ENCODE peak calls at places on chromosome 10, in seven cellular contexts. F is fibroblast of pulmonary artery, K is heart left ventricle, S is neuronal stem cell, U is hypothalamus, J is OCI-LY7, N is fibroblast of the aortic adventitia. A is an unnamed sample.
A peak's percentile ranks its signal among the peaks of the same experiment; 100 is the strongest.

GRCh38 chr10:64175271-64175962 is 654.2 kb downstream of the REEP3 start:
- DNase-seq in U (no peak), J (no peak), K (no peak), S (no peak), N (no peak), F (no peak), A (no peak)

GRCh38 chr10:132066186-132066585 is 440 bp downstream of the JAKMIP3 start:
- DNase-seq in N (no peak), F (peak; percentile 13), S (no peak), K (no peak), J (no peak), U (no peak), A (no peak)

GRCh38 chr10:119120413-119120867 is 16.5 kb downstream of the DENND10 start:
- DNase-seq in F (no peak), S (no peak), K (no peak), U (no peak), J (peak; percentile 55), N (no peak), A (peak; percentile 47)

GRCh38 chr10:122939819-122940543 is 14.0 kb downstream of the C10orf88 start:
- DNase-seq in U (no peak), N (peak; percentile 86), F (peak; percentile 79), K (no peak), J (no peak), S (no peak), A (no peak)

GRCh38 chr10:120735773-120736371 is 115.3 kb upstream of the WDR11 start:
- DNase-seq in K (no peak), S (no peak), F (peak; percentile 44), J (peak; percentile 29), U (no peak), N (peak; percentile 51), A (no peak)

GRCh38 chr10:132371641-132372081 is 25.3 kb upstream of the PWWP2B start:
- DNase-seq in S (no peak), U (no peak), J (peak; percentile 28), N (no peak), F (no peak), K (peak; percentile 7), A (no peak)

GRCh38 chr10:89391882-89392756 is at the start of gene IFIT1:
- DNase-seq in J (no peak), S (no peak), K (peak; percentile 42), U (peak; percentile 25), F (peak; percentile 95), N (peak; percentile 98), A (no peak)

GRCh38 chr10:310371-310770 is 175.1 kb downstream of the ZMYND11 start:
- DNase-seq in K (no peak), U (no peak), F (no peak), J (no peak), N (peak; percentile 9), S (no peak), A (no peak)

GRCh38 chr10:122141821-122142651 is 129.1 kb upstream of the BTBD16 start:
- DNase-seq in U (no peak), J (no peak), N (peak; percentile 76), K (peak; percentile 50), S (no peak), F (no peak), A (no peak)

GRCh38 chr10:65555192-65555591 is 1370.6 kb upstream of the LRRTM3 start:
- DNase-seq in K (no peak), F (no peak), N (no peak), J (no peak), U (no peak), S (no peak), A (no peak)